ENCODE peak calls at places on chromosomes 6 and 20, in four cellular contexts. S, V, P and F are unnamed samples.
A peak's percentile ranks its signal among the peaks of the same experiment; 100 is the strongest.

GRCh38 chr6:139256087-139256486 is 35.7 kb downstream of the TXLNB start:
- DNase-seq in S (peak; percentile 83), V (no peak), P (no peak), F (no peak)

GRCh38 chr6:72620866-72621242 is 1.0 kb upstream of the KCNQ5 start:
- DNase-seq in S (no peak), V (no peak), P (no peak), F (no peak)

GRCh38 chr6:99801805-99802204 is 192.2 kb downstream of the MCHR2 start:
- DNase-seq in S (no peak), V (no peak), P (no peak), F (no peak)

GRCh38 chr20:62841705-62842212 is 19.9 kb downstream of the TCFL5 start:
- DNase-seq in S (no peak), V (no peak), P (no peak), F (no peak)

GRCh38 chr20:43921227-43921780 is 6.7 kb downstream of the TOX2 start:
- DNase-seq in S (no peak), V (no peak), P (no peak), F (no peak)

GRCh38 chr6:166203003-166203640 is 35.5 kb upstream of the TBXT start:
- DNase-seq in S (peak; percentile 9), V (no peak), P (no peak), F (no peak)

GRCh38 chr6:33761922-33762629 is 15.4 kb upstream of the IP6K3 start:
- DNase-seq in S (peak; percentile 32), V (peak; percentile 87), P (no peak), F (peak; percentile 85)

GRCh38 chr6:8236956-8237355 is 134.6 kb upstream of the EEF1E1 start:
- DNase-seq in S (no peak), V (no peak), P (no peak), F (no peak)

GRCh38 chr20:54067606-54068174 is 2.7 kb downstream of the BCAS1 start:
- DNase-seq in S (no peak), V (peak; percentile 99), P (peak; percentile 75), F (peak; percentile 49)

GRCh38 chr20:51220293-51220706 is 197.4 kb upstream of the KCNG1 start:
- DNase-seq in S (no peak), V (peak; percentile 23), P (no peak), F (peak; percentile 77)

GRCh38 chr6:53312355-53312754 is 36.4 kb downstream of the ELOVL5 start:
- DNase-seq in S (no peak), V (no peak), P (no peak), F (peak; percentile 60)

GRCh38 chr6:3751730-3752537 is 421 bp upstream of the PXDC1 start:
- DNase-seq in S (peak; percentile 93), V (peak; percentile 87), P (no peak), F (peak; percentile 83)

GRCh38 chr6:3770023-3770422 is 18.5 kb upstream of the PXDC1 start:
- DNase-seq in S (no peak), V (no peak), P (no peak), F (no peak)

GRCh38 chr6:168123165-168123911 is 44.3 kb upstream of the FRMD1 start:
- DNase-seq in S (no peak), V (no peak), P (no peak), F (no peak)

GRCh38 chr6:75526502-75527127 is 33.0 kb upstream of the FILIP1 start:
- DNase-seq in S (peak; percentile 80), V (peak; percentile 56), P (peak; percentile 40), F (peak; percentile 28)

GRCh38 chr6:164439331-164439730 is 870.1 kb downstream of the C6orf118 start:
- DNase-seq in S (no peak), V (no peak), P (no peak), F (no peak)

GRCh38 chr6:34284563-34285545 is 36.0 kb upstream of the SMIM29 start:
- DNase-seq in S (peak; percentile 73), V (no peak), P (no peak), F (peak; percentile 84)

GRCh38 chr6:75855047-75855446 is 106.0 kb downstream of the MYO6 start:
- DNase-seq in S (peak; percentile 77), V (peak; percentile 59), P (no peak), F (peak; percentile 21)

GRCh38 chr6:146741609-146742008 is 142.8 kb downstream of the ADGB start:
- DNase-seq in S (peak; percentile 21), V (peak; percentile 44), P (no peak), F (no peak)

GRCh38 chr20:45061244-45061643 is 39.7 kb downstream of the KCNS1 start:
- DNase-seq in S (peak; percentile 93), V (no peak), P (no peak), F (no peak)
- TF ChIP-seq MXI1 in S (no peak), V (no peak), P (no peak), F (no peak)

DNA sequence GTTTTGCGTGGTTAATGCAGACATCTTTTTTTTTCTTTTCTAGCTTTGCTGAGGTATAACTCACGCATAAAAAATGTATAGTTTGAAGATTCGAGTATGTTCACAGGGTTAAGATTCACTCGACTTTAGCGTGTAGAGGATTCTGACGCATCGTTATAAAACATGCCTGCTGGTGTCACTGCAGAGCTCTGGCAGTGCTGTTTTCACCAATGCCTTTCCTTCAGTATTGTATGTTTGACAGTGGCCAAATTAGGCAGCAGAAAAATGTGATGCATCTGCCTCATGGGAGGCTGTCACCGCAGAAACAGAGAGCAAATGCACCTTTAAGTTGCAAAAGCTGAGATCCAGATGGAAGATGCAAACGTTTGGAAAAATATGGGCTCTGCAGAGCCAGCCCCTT is 18.0 kb upstream of the SIRPB2 start:
- DNase-seq in S (peak; percentile 37), V (peak; percentile 25), P (no peak), F (peak; percentile 2)
- TF ChIP-seq MXI1 in S (no peak), V (no peak), P (no peak), F (no peak)

GRCh38 chr6:122789862-122790739 is 1.0 kb downstream of the SMPDL3A start:
- DNase-seq in S (peak; percentile 30), V (no peak), P (no peak), F (peak; percentile 19)
- TF ChIP-seq MXI1 in S (no peak), V (no peak), P (no peak), F (no peak)

GRCh38 chr20:45592574-45593189 is 13.6 kb upstream of the WFDC8 start:
- DNase-seq in S (peak; percentile 21), V (peak; percentile 88), P (no peak), F (peak; percentile 19)
- TF ChIP-seq MXI1 in S (no peak), V (no peak), P (no peak), F (no peak)

GRCh38 chr6:123926000-123926399 is 122.3 kb downstream of the NKAIN2 start:
- DNase-seq in S (peak; percentile 12), V (no peak), P (no peak), F (no peak)

DNA sequence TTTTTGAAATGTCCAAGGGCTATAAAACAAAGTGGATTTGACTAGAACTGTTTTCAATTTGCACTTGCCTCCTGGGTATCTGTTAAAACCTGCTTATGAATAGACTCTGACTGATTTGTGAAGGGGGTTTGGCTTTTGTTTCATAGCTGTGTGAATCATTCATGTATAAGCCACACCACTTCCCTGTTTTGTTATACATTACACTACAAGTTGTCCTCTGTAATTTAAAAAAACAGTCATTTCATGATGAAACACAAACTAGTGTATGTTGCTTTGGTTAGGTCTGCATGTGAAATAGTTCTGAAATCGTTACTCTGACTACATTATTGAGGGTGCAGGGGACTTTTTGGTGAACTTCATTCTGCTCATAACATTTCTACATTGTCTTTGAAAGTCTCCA is 121.7 kb downstream of the NKAIN2 start:
- DNase-seq in S (peak; percentile 16), V (no peak), P (peak; percentile 47), F (no peak)
- TF ChIP-seq MXI1 in S (no peak), V (no peak), P (no peak), F (no peak)

DNA sequence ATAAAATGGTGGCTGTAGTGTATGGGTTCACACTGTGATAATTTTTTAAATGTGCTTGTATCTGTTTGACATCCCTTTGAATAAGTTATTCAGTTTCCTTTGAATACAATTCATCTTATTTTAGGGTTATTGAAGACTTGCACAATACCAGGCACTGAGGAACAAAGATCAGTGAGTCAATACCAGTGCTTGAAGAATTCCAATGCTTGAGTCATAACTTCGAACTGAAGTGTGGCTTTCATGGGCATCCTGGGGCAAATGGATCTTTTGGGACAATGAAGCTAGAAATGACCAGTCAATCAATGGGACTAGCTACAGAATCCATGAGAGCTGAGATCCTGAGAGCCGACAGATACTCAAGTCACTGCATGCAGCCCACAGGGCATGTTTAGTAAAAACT is 349.9 kb upstream of the FLRT3 start:
- DNase-seq in S (no peak), V (no peak), P (no peak), F (no peak)
- TF ChIP-seq MXI1 in S (no peak), V (no peak), P (no peak), F (no peak)

GRCh38 chr6:151917531-151918329 is 110.2 kb downstream of the ESR1 start:
- DNase-seq in S (no peak), V (no peak), P (no peak), F (no peak)
- TF ChIP-seq MXI1 in S (no peak), V (no peak), P (no peak), F (no peak)

GRCh38 chr20:36273414-36274247 is 32.5 kb upstream of the DLGAP4 start:
- DNase-seq in S (peak; percentile 16), V (no peak), P (no peak), F (no peak)

GRCh38 chr20:36271639-36272546 is 34.2 kb upstream of the DLGAP4 start:
- DNase-seq in S (no peak), V (no peak), P (no peak), F (no peak)

GRCh38 chr20:36270744-36271638 is 34.7 kb downstream of the AAR2 start:
- DNase-seq in S (no peak), V (peak; percentile 83), P (no peak), F (no peak)

GRCh38 chr20:36274248-36274841 is 31.8 kb upstream of the DLGAP4 start:
- DNase-seq in S (no peak), V (no peak), P (no peak), F (no peak)

DNA sequence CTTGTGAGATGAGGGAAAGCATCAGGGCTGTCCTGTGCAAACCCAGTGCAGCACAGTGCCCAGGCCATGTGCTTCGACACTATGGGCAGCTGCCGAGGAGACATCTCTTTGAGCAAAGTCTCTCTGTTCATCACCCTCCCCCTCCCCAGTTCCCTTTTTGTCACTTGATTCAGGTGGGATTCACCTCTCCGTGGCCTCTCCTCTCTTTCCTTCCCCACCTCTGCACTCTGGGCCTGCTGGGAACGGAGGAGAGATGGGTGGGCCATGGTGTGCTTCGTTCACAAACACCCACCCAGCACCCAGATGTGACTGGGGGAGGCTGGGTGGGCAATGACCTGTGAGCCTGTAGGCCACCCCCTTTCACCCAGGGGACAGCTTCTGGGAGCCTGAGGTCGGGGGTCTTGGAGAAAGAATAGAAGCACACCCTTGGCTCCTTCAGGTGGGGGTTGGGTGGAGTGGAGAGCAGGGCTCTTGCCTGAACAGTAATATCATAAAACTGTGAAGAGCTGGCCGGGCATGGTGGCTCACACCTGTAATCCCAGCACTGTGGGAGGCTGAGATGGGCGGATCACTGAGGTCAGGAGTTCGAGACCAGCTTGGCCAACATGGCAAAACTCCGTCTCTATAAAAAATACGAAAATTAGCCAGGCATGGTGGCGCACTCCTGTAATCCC is 33.5 kb upstream of the DLGAP4 start:
- DNase-seq in S (no peak), V (no peak), P (no peak), F (no peak)
- TF ChIP-seq MXI1 in S (no peak), V (no peak), P (no peak), F (no peak)